ENCODE peak calls at places on chromosomes 4 and X, in nine cellular contexts. Q is endodermal cell, R is cardiac fibroblast, X is HepG2, E is psoas muscle, C is ascending aorta, M is trophoblast cell, B is left ventricle myocardium inferior, F is brain microvascular endothelial cell. D is an unnamed sample.

GRCh38 chrX:63350551-63350950 is 581 bp downstream of the SPIN4 start:
- DNase-seq in C (no peak), E (no peak), Q (peak; percentile 66), X (peak; percentile 6), M (peak; percentile 50), R (peak; percentile 6), F (no peak), B (no peak), D (no peak)

GRCh38 chr4:79046191-79046590 is 107.0 kb upstream of the PAQR3 start:
- DNase-seq in R (no peak), B (no peak), E (no peak), X (no peak), Q (no peak), C (no peak), F (no peak), M (no peak), D (no peak)

GRCh38 chrX:126342859-126343258 is 176.8 kb upstream of the DCAF12L2 start:
- DNase-seq in Q (no peak), E (no peak), F (no peak), R (no peak), C (no peak), B (no peak), M (no peak), X (no peak), D (no peak)

GRCh38 chr4:3834186-3834920 is 68.2 kb downstream of the ADRA2C start:
- DNase-seq in M (no peak), C (no peak), F (no peak), E (no peak), B (no peak), Q (peak; percentile 60), R (no peak), X (no peak), D (no peak)

GRCh38 chr4:181757921-181758320 is 485.3 kb upstream of the TENM3 start:
- DNase-seq in B (no peak), Q (no peak), C (no peak), R (no peak), F (no peak), M (no peak), E (no peak), X (no peak), D (no peak)

GRCh38 chr4:31005037-31005436 is 284.9 kb downstream of the PCDH7 start:
- DNase-seq in R (no peak), C (no peak), B (no peak), X (no peak), F (no peak), Q (no peak), M (no peak), E (no peak), D (no peak)

GRCh38 chr4:142940614-142941013 is 94.5 kb upstream of the INPP4B start:
- DNase-seq in C (no peak), R (no peak), B (peak; percentile 25), E (no peak), F (no peak), Q (no peak), M (no peak), X (no peak), D (no peak)

GRCh38 chr4:41216294-41217019 is 2.1 kb upstream of the APBB2 start:
- DNase-seq in R (peak; percentile 76), B (peak; percentile 61), E (peak; percentile 81), F (no peak), Q (peak; percentile 97), M (peak; percentile 75), X (peak; percentile 84), C (no peak), D (peak; percentile 31)

GRCh38 chrX:31293409-31293808 is 221.6 kb upstream of the FTHL17 start:
- DNase-seq in X (peak; percentile 2), E (no peak), F (no peak), B (no peak), C (no peak), M (peak; percentile 24), Q (no peak), R (no peak), D (no peak)

GRCh38 chrX:64976673-64977040 is 407 bp upstream of the ZC4H2 start:
- DNase-seq in Q (peak; percentile 68), C (no peak), R (no peak), E (no peak), F (no peak), X (no peak), B (no peak), M (no peak), D (no peak)

GRCh38 chr4:53012738-53013137 is 150.6 kb downstream of the RASL11B start:
- DNase-seq in R (peak; percentile 71), B (no peak), E (no peak), F (no peak), C (no peak), Q (no peak), M (no peak), X (no peak), D (no peak)

GRCh38 chr4:70705856-70706461 is 15.8 kb upstream of the RUFY3 start:
- DNase-seq in Q (no peak), R (no peak), F (peak; percentile 40), M (peak; percentile 29), X (no peak), E (no peak), C (no peak), B (no peak), D (no peak)

GRCh38 chr4:58247792-58248191 is 1137.6 kb upstream of the IGFBP7 start:
- DNase-seq in Q (peak; percentile 60), M (peak; percentile 11), E (no peak), C (no peak), R (peak; percentile 2), B (no peak), X (no peak), F (no peak), D (peak; percentile 13)

GRCh38 chrX:53440631-53441517 is 6.7 kb upstream of the HSD17B10 start:
- DNase-seq in C (peak; percentile 33), B (peak; percentile 67), Q (peak; percentile 64), E (peak; percentile 91), R (peak; percentile 66), M (peak; percentile 44), X (peak; percentile 20), F (peak; percentile 24), D (no peak)

GRCh38 chrX:96432647-96433046 is 252.0 kb upstream of the DIAPH2 start:
- DNase-seq in R (peak; percentile 50), B (no peak), X (no peak), C (no peak), M (no peak), F (no peak), E (no peak), Q (no peak), D (no peak)

GRCh38 chrX:93673056-93673868 is at the start of gene NAP1L3:
- DNase-seq in Q (peak; percentile 95), E (no peak), M (peak; percentile 33), R (peak; percentile 71), B (peak; percentile 47), F (peak; percentile 9), X (peak; percentile 5), C (peak; percentile 16), D (peak; percentile 41)

GRCh38 chrX:107729558-107730297 is 45.9 kb downstream of the TSC22D3 start:
- DNase-seq in M (no peak), C (no peak), X (no peak), E (peak; percentile 83), B (peak; percentile 58), R (no peak), F (no peak), Q (peak; percentile 91), D (no peak)

DNA sequence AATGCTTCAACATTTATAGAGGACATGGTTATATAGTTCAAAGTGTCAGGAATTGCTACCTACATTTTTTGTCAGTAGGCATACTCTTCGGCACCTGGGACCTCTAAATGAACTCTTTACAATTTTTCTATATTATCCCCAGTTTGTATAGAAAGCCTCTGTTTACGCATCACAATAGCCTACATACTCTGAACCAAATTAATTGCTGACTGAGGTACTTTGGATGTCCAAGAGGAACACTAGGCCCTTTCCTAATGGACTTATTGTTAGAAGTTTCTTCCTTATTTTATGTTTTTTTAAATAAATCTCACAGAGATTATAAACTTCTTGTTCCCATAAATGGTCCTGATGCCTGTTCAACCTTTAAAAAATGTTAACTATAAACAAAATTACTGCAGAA is 8.4 kb upstream of the AFF2 start:
- DNase-seq in R (no peak), F (no peak), B (no peak), M (no peak), Q (no peak), C (no peak), E (no peak), X (no peak), D (no peak)
- H3K4me3 ChIP-seq in R (no peak overlapping the region), F (no peak overlapping the region), B (no peak overlapping the region), M (no peak overlapping the region), Q (no peak overlapping the region), C (no peak overlapping the region), E (no peak overlapping the region), X (no peak overlapping the region), D (no peak overlapping the region)

DNA sequence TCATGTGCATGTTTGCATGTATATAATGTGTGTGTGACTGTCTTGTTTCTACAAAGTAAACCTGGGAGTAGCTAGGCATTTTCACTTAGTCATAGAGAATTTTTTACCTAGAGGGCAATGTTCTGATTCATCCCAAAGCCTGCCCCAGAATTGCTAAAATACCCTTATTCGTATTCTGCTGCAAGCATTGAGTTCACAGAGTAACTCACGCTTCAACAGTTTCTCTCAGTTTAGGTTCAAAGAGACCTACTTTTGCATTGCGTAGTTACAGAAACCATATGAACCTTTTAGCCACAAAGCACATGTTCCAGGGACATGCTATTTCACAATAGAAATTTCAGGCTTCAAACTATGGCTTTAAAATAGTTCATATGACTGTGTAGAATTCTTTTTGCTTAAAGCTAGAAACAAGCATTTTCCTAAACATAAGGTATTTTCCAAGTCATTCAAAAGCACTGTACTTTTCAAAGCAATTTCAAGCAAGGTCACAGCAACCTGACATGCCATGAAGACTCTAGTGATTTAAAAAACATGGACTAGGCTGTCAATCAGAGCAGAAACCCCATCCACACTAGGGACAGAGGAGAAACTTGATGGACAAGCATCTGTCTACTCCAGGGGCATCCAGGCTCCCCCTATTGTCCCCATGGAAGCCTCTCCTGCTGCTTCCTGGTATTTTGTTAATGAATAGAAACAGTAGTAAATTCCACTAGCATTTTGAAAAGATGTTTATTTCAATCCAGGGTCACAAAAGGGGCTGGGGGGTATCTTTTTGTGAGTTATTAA is 81.5 kb upstream of the MAPK10 start:
- DNase-seq in B (no peak), R (no peak), C (no peak), E (no peak), F (no peak), M (peak; percentile 97), Q (no peak), X (no peak), D (no peak)
- H3K4me3 ChIP-seq in B (no peak overlapping the region), R (no peak overlapping the region), C (no peak overlapping the region), E (no peak overlapping the region), F (no peak overlapping the region), M (no peak overlapping the region), Q (no peak overlapping the region), X (no peak overlapping the region), D (no peak overlapping the region)

DNA sequence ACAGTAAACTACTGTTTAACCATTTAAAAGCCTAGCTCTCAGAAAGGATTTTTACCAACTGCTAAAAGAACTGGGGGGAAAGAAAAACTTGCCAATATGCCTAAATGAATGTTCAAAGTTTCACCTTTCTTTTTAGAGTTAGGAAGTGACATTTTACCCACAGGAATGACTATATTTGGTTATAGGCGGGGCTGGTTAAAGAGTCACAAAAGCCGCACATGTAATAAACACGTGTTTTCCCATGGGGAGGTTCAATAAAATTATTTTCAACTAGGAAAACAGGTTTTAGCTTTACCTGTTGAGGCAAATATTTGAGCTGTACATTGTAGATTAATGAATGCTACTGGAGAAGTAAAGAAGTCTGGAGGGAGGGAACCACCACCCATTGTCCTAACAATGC is 41.6 kb upstream of the UGDH start:
- DNase-seq in E (no peak), Q (no peak), B (no peak), C (no peak), X (no peak), R (no peak), F (no peak), M (no peak), D (no peak)
- H3K4me3 ChIP-seq in E (no peak overlapping the region), Q (no peak overlapping the region), B (no peak overlapping the region), C (no peak overlapping the region), X (no peak overlapping the region), R (no peak overlapping the region), F (no peak overlapping the region), M (no peak overlapping the region), D (no peak overlapping the region)

GRCh38 chr4:54499308-54500074 is 158.3 kb upstream of the KIT start:
- DNase-seq in R (no peak), X (no peak), F (peak; percentile 48), M (peak; percentile 46), E (no peak), C (no peak), Q (no peak), B (no peak), D (no peak)
- H3K4me3 ChIP-seq in R (no peak overlapping the region), X (no peak overlapping the region), F (no peak overlapping the region), M (no peak overlapping the region), E (no peak overlapping the region), C (no peak overlapping the region), Q (no peak overlapping the region), B (no peak overlapping the region), D (no peak overlapping the region)

D was measured in iPS DF 6.9.